ENCODE peak calls at places on chromosome 1, in four cellular contexts. N, Q, G and B are unnamed samples. For H3K36me3, the result is how much of the 10 kb centered on the place peaks cover.

GRCh38 chr1:61183471-61184034 is 101.2 kb downstream of the NFIA start:
- DNase-seq in G (peak), Q (peak), N (peak), B (peak)

GRCh38 chr1:235075121-235075954 is 53.3 kb downstream of the TOMM20 start:
- DNase-seq in G (peak), N (peak), Q (no peak), B (peak)

GRCh38 chr1:220368352-220369265 is 96.4 kb upstream of the RAB3GAP2 start:
- DNase-seq in G (peak), Q (no peak), N (no peak), B (peak)

GRCh38 chr1:109556563-109556962 is 8.1 kb downstream of the GNAI3 start:
- DNase-seq in G (no peak), Q (no peak), N (no peak), B (no peak)

GRCh38 chr1:206905295-206906164 is 8.3 kb downstream of the IL24 start:
- DNase-seq in N (no peak), G (peak), Q (no peak), B (peak)

GRCh38 chr1:230621290-230622022 is 20.8 kb upstream of the COG2 start:
- DNase-seq in G (no peak), Q (no peak), N (no peak), B (no peak)

GRCh38 chr1:82515650-82516049 is 714.9 kb downstream of the ADGRL2 start:
- DNase-seq in Q (no peak), G (peak), N (no peak), B (no peak)

GRCh38 chr1:5721634-5722215 is 270.5 kb downstream of the NPHP4 start:
- DNase-seq in N (no peak), G (no peak), Q (peak), B (no peak)

GRCh38 chr1:101178688-101179491 is 57.9 kb upstream of the S1PR1 start:
- DNase-seq in Q (no peak), G (no peak), N (no peak), B (no peak)

GRCh38 chr1:59643526-59643925 is 171.2 kb upstream of the HOOK1 start:
- DNase-seq in Q (no peak), G (no peak), N (no peak), B (no peak)

GRCh38 chr1:3902546-3902945 is 2.5 kb upstream of the C1orf174 start:
- DNase-seq in N (no peak), G (no peak), Q (no peak), B (no peak)

GRCh38 chr1:221625026-221625425 is 116.9 kb downstream of the DUSP10 start:
- DNase-seq in G (no peak), N (no peak), Q (no peak), B (no peak)

GRCh38 chr1:169510060-169510459 is 24.3 kb upstream of the SLC19A2 start:
- DNase-seq in G (no peak), N (no peak), Q (no peak), B (no peak)

GRCh38 chr1:21308847-21309652 is 18.8 kb upstream of the ECE1 start:
- DNase-seq in Q (peak), N (peak), G (no peak), B (peak)

GRCh38 chr1:24899581-24900485 is 30.2 kb downstream of the RUNX3 start:
- DNase-seq in Q (no peak), N (no peak), G (no peak), B (no peak)

GRCh38 chr1:59671066-59671952 is 143.4 kb upstream of the HOOK1 start:
- DNase-seq in N (no peak), G (no peak), Q (no peak), B (no peak)

GRCh38 chr1:206892351-206892984 is 4.8 kb upstream of the IL24 start:
- DNase-seq in Q (no peak), N (no peak), G (peak), B (peak)

GRCh38 chr1:55684131-55684650 is 469.0 kb upstream of the USP24 start:
- DNase-seq in G (no peak), N (no peak), Q (no peak), B (no peak)

GRCh38 chr1:115330480-115331013 is 7.5 kb downstream of the NGF start:
- DNase-seq in G (peak), Q (peak), N (no peak), B (peak)

GRCh38 chr1:111281411-111281810 is 9.2 kb upstream of the CHIA start:
- DNase-seq in G (no peak), N (no peak), Q (no peak), B (peak)

GRCh38 chr1:84117868-84118267 is 26.2 kb upstream of the PRKACB start:
- DNase-seq in G (peak), Q (no peak), N (no peak), B (peak)

GRCh38 chr1:21241761-21242581 is 48.3 kb downstream of the ECE1 start:
- DNase-seq in Q (no peak), G (no peak), N (peak), B (no peak)

GRCh38 chr1:177448652-177449351 is 278.0 kb downstream of the BRINP2 start:
- DNase-seq in G (peak), N (no peak), Q (no peak), B (peak)

GRCh38 chr1:6386371-6386949 is 7.1 kb downstream of the ACOT7 start:
- DNase-seq in G (peak), N (no peak), Q (no peak), B (peak)

GRCh38 chr1:56820755-56821461 is 1.7 kb upstream of the FYB2 start:
- DNase-seq in N (peak), Q (peak), G (peak), B (peak)

GRCh38 chr1:56817716-56818463 is 1.3 kb downstream of the FYB2 start:
- DNase-seq in N (no peak), Q (no peak), G (no peak), B (peak)

GRCh38 chr1:56824956-56825355 is 5.8 kb upstream of the FYB2 start:
- DNase-seq in N (no peak), G (no peak), Q (no peak), B (peak)

GRCh38 chr1:56819393-56819899 is at the start of gene FYB2:
- DNase-seq in Q (peak), G (no peak), N (peak), B (no peak)

GRCh38 chr1:56821462-56821797 is 2.2 kb upstream of the FYB2 start:
- DNase-seq in N (no peak), Q (no peak), G (peak), B (peak)
- TF ChIP-seq CTCF in N (no peak), Q (no peak), G (no peak), B (no peak)

GRCh38 chr1:244406337-244406736 is 45.4 kb downstream of the ADSS2 start:
- DNase-seq in N (no peak), Q (no peak), G (no peak), B (no peak)

GRCh38 chr1:244412116-244412639 is 39.5 kb downstream of the ADSS2 start:
- DNase-seq in G (no peak), Q (no peak), N (no peak), B (no peak)

GRCh38 chr1:244414543-244414942 is 37.2 kb downstream of the ADSS2 start:
- DNase-seq in N (no peak), Q (no peak), G (peak), B (peak)

GRCh38 chr1:244413736-244414135 is 38.0 kb downstream of the ADSS2 start:
- DNase-seq in Q (no peak), N (no peak), G (no peak), B (peak)

DNA sequence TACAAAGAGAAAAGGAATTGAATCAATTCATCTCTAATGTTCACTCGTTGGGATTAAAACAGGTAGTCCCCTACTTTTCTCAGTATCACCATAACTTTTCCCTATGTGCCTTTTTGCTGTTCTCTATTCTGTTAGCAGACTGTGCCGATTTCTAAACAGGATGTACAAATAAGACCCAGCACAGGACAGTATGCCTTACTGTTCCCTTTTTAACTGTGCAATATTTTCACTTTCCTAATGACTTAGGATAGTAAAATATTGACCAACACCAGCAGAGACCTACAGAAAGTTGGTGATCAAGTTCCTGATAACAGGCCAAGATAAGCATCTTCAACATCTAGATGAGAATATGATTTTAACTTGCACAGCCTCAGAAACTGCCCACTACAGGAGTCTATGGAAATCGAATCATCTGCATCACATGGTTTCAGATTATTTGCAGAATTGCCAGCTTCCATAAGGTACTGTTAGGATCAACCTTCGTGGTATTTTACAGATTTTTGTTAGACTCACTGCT is 42.0 kb downstream of the ADSS2 start:
- DNase-seq in G (no peak), Q (no peak), N (no peak), B (no peak)
- H3K36me3 ChIP-seq in G (under half), Q (under half), N (under half), B (under half)

DNA sequence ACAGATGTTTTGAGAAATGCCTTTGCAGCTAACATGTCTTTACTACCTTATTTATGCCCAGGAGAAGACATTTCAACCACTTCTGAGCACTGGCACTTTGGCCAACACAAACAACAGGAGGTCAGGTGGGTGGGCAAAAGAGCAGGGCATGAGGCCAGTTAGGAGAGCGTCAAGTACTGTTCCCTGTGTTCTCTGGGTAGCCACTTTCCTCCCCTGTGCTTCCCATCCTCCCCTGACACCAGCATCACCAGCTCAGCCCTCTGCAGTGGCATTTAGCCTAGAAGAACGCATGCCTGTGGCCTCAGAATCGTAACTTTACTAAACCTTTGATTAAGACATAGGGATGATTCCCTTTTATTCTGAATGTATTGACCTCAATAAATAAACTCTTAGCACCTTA is 18.3 kb downstream of the BTG2 start:
- DNase-seq in N (no peak), Q (no peak), G (no peak), B (no peak)
- H3K4me3 ChIP-seq in N (no peak), Q (no peak), G (no peak), B (no peak)

GRCh38 chr1:113219828-113220227 is 146.8 kb downstream of the LRIG2 start:
- DNase-seq in Q (no peak), G (no peak), N (no peak), B (no peak)

GRCh38 chr1:113216664-113217063 is 143.7 kb downstream of the LRIG2 start:
- DNase-seq in G (no peak), N (no peak), Q (no peak), B (no peak)

GRCh38 chr1:113217447-113218208 is 144.6 kb downstream of the LRIG2 start:
- DNase-seq in N (no peak), Q (peak), G (no peak), B (no peak)

GRCh38 chr1:113223040-113223439 is 150.0 kb downstream of the LRIG2 start:
- DNase-seq in N (no peak), Q (no peak), G (no peak), B (no peak)

GRCh38 chr1:113219377-113219776 is 146.4 kb downstream of the LRIG2 start:
- DNase-seq in N (no peak), Q (no peak), G (no peak), B (no peak)
- TF ChIP-seq CTCF in N (no peak), Q (no peak), G (peak), B (peak)

DNA sequence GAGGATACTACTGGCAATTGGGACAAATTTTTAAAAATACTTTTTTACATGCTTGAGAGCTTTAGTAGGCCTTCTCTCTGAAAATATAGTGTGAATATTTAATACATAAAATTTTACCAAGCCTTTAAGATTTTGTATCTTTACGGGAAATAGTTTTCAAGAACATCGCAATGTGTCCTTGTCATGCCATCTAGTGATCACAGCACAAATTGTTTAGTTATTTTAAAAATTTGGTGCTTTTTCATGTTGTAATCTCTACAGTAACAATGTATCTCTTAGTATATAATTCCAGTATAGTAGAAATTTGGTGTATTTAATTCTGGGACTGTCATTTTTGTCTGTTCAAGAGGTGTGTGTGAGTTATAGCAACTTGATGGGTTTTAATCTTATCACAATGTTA is 6.7 kb downstream of the CDC7 start:
- DNase-seq in N (no peak), G (peak), Q (no peak), B (no peak)
- H3K36me3 ChIP-seq in N (under half), G (under half), Q (under half), B (under half)